ENCODE peak calls at places on chromosomes 11 and 22, in ten cellular contexts. F is ACHN; G is stromal cell of bone marrow; O is activated CD8-positive, alpha-beta memory T cell treated with anti-CD3 and anti-CD28 coated beads, Interleukin-2, amount 50 U/mL, for 4 hours; L is NCI-H1092; Y is right lobe of liver; V is HepG2; X is mucosa of descending colon; M is HFFc6; Q is iPS DF 6.9. S is an unnamed sample.

GRCh38 chr11:94776351-94777321 is 8.5 kb downstream of the AMOTL1 start:
- DNase-seq in Q (no peak), O (no peak), V (no peak), F (peak), G (no peak), M (peak), L (peak), Y (no peak), X (no peak), S (peak)

GRCh38 chr11:1767399-1768140 is 3.8 kb upstream of the CTSD start:
- DNase-seq in V (no peak), L (no peak), F (no peak), Q (no peak), Y (no peak), M (no peak), G (no peak), X (peak), O (no peak), S (no peak)

GRCh38 chr11:36398261-36398953 is 102.3 kb downstream of the PRR5L start:
- DNase-seq in G (no peak), Y (peak), L (no peak), O (no peak), V (no peak), X (no peak), F (no peak), Q (no peak), M (no peak), S (no peak)

GRCh38 chr11:18775492-18776292 is 15.9 kb downstream of the PTPN5 start:
- DNase-seq in M (peak), Q (no peak), X (no peak), G (no peak), L (peak), O (peak), Y (peak), V (peak), F (peak), S (peak)

GRCh38 chr11:109552376-109552775 is 130.4 kb downstream of the C11orf87 start:
- DNase-seq in X (no peak), F (no peak), Q (no peak), G (peak), L (no peak), O (no peak), V (no peak), Y (no peak), M (no peak), S (no peak)

GRCh38 chr11:14124886-14125285 is 162.4 kb downstream of the SPON1 start:
- DNase-seq in L (no peak), F (no peak), G (no peak), V (no peak), M (no peak), Y (no peak), Q (no peak), O (no peak), X (no peak), S (no peak)

GRCh38 chr11:93740802-93741093 is 547 bp downstream of the TAF1D start:
- DNase-seq in M (peak), F (peak), L (peak), X (peak), V (peak), O (peak), Y (peak), G (peak), Q (no peak), S (peak)

GRCh38 chr11:27216268-27217149 is 146.5 kb downstream of the CCDC34 start:
- DNase-seq in Y (no peak), O (no peak), G (no peak), M (no peak), F (no peak), X (no peak), V (no peak), Q (no peak), L (peak), S (no peak)

GRCh38 chr22:37742374-37743092 is 45.7 kb downstream of the TRIOBP start:
- DNase-seq in F (peak), O (no peak), L (no peak), M (peak), Q (no peak), V (no peak), G (peak), X (no peak), Y (no peak), S (peak)

GRCh38 chr22:42769574-42770447 is 49.1 kb upstream of the A4GALT start:
- DNase-seq in Y (no peak), M (peak), V (no peak), L (no peak), F (peak), X (peak), O (no peak), Q (no peak), G (peak), S (no peak)

GRCh38 chr22:49269928-49270327 is 557.7 kb downstream of the BRD1 start:
- DNase-seq in V (no peak), X (no peak), F (no peak), L (no peak), Y (no peak), O (no peak), Q (no peak), M (no peak), G (no peak), S (no peak)

GRCh38 chr11:117179048-117179999 is 781 bp downstream of the SIDT2 start:
- DNase-seq in O (peak), F (no peak), X (peak), M (no peak), V (no peak), Y (peak), G (no peak), L (no peak), Q (no peak), S (peak)